ENCODE peak calls at places on chromosome 5, in seven cellular contexts. L is left lung, M is fibroblast of lung, E is HL-60, F is GM23338, Q is pancreas, T is uterus. I is an unnamed sample. For H3K27me3, the result is how much of the 10 kb centered on the place peaks cover.

GRCh38 chr5:67315802-67316103 is 119.2 kb upstream of the CD180 start:
- DNase-seq in L (no peak), M (no peak), E (no peak), F (no peak), Q (no peak), T (no peak), I (no peak)

GRCh38 chr5:176618783-176619182 is 8.8 kb upstream of the GPRIN1 start:
- DNase-seq in L (no peak), M (no peak), E (no peak), F (no peak), Q (no peak), T (no peak), I (no peak)

GRCh38 chr5:131541071-131541470 is 94.0 kb downstream of the RAPGEF6 start:
- DNase-seq in L (no peak), M (no peak), E (no peak), F (no peak), Q (no peak), T (no peak), I (no peak)

GRCh38 chr5:127229185-127229889 is 61.3 kb upstream of the MEGF10 start:
- DNase-seq in L (peak), M (peak), E (peak), F (peak), Q (peak), T (peak), I (peak)

GRCh38 chr5:14208071-14209021 is 65.2 kb downstream of the TRIO start:
- DNase-seq in L (no peak), M (peak), E (peak), F (no peak), Q (no peak), T (no peak), I (no peak)

GRCh38 chr5:167912944-167913343 is 378.5 kb upstream of the WWC1 start:
- DNase-seq in L (no peak), M (peak), E (no peak), F (peak), Q (no peak), T (no peak), I (no peak)

GRCh38 chr5:139633295-139634027 is 14.7 kb upstream of the CXXC5 start:
- DNase-seq in L (no peak), M (peak), E (peak), F (peak), Q (peak), T (peak), I (no peak)

GRCh38 chr5:116881921-116882531 is 307.4 kb upstream of the SEMA6A start:
- DNase-seq in L (no peak), M (no peak), E (no peak), F (no peak), Q (no peak), T (no peak), I (no peak)

GRCh38 chr5:16234598-16234997 is 55.0 kb upstream of the MARCHF11 start:
- DNase-seq in L (no peak), M (no peak), E (no peak), F (no peak), Q (no peak), T (no peak), I (no peak)

GRCh38 chr5:45189042-45189441 is 380.3 kb downstream of the MRPS30 start:
- DNase-seq in L (no peak), M (no peak), E (no peak), F (no peak), Q (no peak), T (no peak), I (no peak)

GRCh38 chr5:75051217-75051751 is 1.1 kb downstream of the GCNT4 start:
- DNase-seq in L (no peak), M (no peak), E (no peak), F (peak), Q (no peak), T (no peak), I (no peak)

GRCh38 chr5:134125195-134126015 is 10.9 kb downstream of the TCF7 start:
- DNase-seq in L (peak), M (peak), E (no peak), F (no peak), Q (peak), T (peak), I (peak)

GRCh38 chr5:79305706-79306105 is 69.8 kb downstream of the JMY start:
- DNase-seq in L (no peak), M (no peak), E (no peak), F (no peak), Q (no peak), T (no peak), I (no peak)

GRCh38 chr5:118450924-118451332 is 537.4 kb downstream of the DTWD2 start:
- DNase-seq in L (no peak), M (no peak), E (no peak), F (peak), Q (no peak), T (no peak), I (no peak)

GRCh38 chr5:38607396-38607795 is 51.0 kb upstream of the LIFR start:
- DNase-seq in L (no peak), M (peak), E (peak), F (no peak), Q (no peak), T (no peak), I (no peak)

GRCh38 chr5:6365977-6366590 is 12.3 kb downstream of the MED10 start:
- DNase-seq in L (no peak), M (no peak), E (peak), F (no peak), Q (no peak), T (no peak), I (no peak)

GRCh38 chr5:157172408-157172807 is 6.3 kb upstream of the GARIN3 start:
- DNase-seq in L (no peak), M (no peak), E (no peak), F (no peak), Q (no peak), T (no peak), I (no peak)

GRCh38 chr5:128216860-128217531 is 133.4 kb downstream of the SLC12A2 start:
- DNase-seq in L (no peak), M (peak), E (no peak), F (no peak), Q (no peak), T (no peak), I (peak)

GRCh38 chr5:102845041-102845440 is 89.9 kb downstream of the PAM start:
- DNase-seq in L (no peak), M (no peak), E (no peak), F (no peak), Q (no peak), T (no peak), I (no peak)

GRCh38 chr5:133641683-133642082 is 29.3 kb upstream of the FSTL4 start:
- DNase-seq in L (no peak), M (no peak), E (no peak), F (no peak), Q (no peak), T (no peak), I (no peak)

GRCh38 chr5:111251941-111252340 is 27.8 kb downstream of the CAMK4 start:
- DNase-seq in L (no peak), M (no peak), E (no peak), F (no peak), Q (no peak), T (no peak), I (no peak)

GRCh38 chr5:43020294-43020711 is 19.8 kb downstream of the ANXA2R start:
- DNase-seq in L (no peak), M (peak), E (no peak), F (peak), Q (no peak), T (no peak), I (no peak)

GRCh38 chr5:98349251-98349989 is 424.0 kb upstream of the RGMB start:
- DNase-seq in L (no peak), M (peak), E (no peak), F (peak), Q (no peak), T (no peak), I (no peak)

GRCh38 chr5:161547573-161548471 is 1.3 kb upstream of the GABRB2 start:
- DNase-seq in L (peak), M (no peak), E (peak), F (peak), Q (peak), T (no peak), I (no peak)

GRCh38 chr5:56818409-56819026 is 3.2 kb downstream of the MAP3K1 start:
- DNase-seq in L (no peak), M (peak), E (no peak), F (peak), Q (no peak), T (no peak), I (no peak)

GRCh38 chr5:122999947-123000563 is 36.5 kb downstream of the PPIC start:
- DNase-seq in L (no peak), M (peak), E (peak), F (peak), Q (peak), T (no peak), I (no peak)

GRCh38 chr5:78699565-78700143 is 51.1 kb upstream of the LHFPL2 start:
- DNase-seq in L (no peak), M (peak), E (peak), F (no peak), Q (no peak), T (no peak), I (no peak)

DNA sequence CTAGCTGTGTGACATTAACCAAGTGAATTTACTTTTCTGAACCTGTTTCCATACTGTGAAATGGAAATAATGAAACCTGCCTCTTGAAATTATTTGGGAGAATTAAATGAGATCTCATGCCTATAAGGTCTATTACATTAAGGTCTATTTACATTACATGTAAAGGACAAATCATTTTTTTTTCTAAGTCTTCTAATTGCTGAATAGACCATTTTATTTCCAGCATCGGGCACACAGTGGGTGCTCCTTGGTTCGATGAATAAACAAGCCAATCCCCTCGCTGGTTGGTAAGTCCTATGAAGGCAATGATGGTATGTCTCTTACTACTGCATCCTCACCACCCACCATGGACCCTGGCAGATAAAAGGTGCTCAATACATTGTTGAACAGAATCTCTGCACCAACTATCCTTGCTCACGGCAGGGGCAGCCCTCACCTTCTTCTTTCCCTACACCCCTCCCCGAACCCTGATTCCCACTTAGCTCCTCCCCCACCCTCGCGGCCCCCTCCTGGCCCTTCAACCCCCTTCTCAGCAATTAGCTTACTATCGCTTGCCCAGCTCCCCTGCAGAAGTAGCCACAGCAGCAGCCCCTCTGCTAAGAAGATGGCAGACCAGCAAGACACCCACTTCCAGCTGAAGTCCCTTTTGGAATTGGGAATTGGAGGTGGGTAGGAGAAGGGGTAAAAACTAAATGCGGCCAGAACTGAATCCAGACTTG is 3.0 kb downstream of the PCDH1 start:
- DNase-seq in L (no peak), M (no peak), E (no peak), F (peak), Q (no peak), T (no peak), I (peak)
- H3K27me3 ChIP-seq in L (under half), M (half or more), E (half or more), F (under half), Q (under half), T (under half), I (half or more)

GRCh38 chr5:31774779-31775178 is 135.8 kb downstream of the PDZD2 start:
- DNase-seq in L (no peak), M (no peak), E (no peak), F (no peak), Q (no peak), T (peak), I (peak)
- H3K27ac ChIP-seq in L (peak), M (no peak), E (no peak), F (no peak), Q (no peak), T (peak), I (peak)

DNA sequence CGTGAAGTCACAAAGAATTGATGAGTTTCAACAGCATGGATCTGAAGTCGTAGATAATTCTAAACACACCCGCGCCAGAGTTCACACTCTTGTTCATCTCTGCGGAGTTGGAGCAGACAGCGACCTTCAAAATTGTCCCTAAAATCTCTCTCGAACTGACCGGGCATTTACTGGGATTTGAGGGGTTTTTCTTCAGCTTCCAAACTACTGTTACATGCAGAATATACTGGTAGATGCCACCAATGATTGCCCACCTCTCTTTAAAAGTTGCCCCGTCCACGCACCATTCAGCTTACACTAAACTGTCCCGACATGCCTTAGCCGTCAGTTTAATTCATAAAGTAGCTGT is 5.2 kb upstream of the ISL1 start:
- DNase-seq in L (no peak), M (no peak), E (no peak), F (no peak), Q (no peak), T (no peak), I (no peak)
- H3K27me3 ChIP-seq in L (half or more), M (under half), E (under half), F (half or more), Q (under half), T (half or more), I (half or more)

GRCh38 chr5:40406426-40407211 is 273.1 kb upstream of the PTGER4 start:
- DNase-seq in L (no peak), M (no peak), E (peak), F (no peak), Q (no peak), T (no peak), I (no peak)
- H3K27ac ChIP-seq in L (peak), M (no peak), E (peak), F (no peak), Q (peak), T (peak), I (peak)

DNA sequence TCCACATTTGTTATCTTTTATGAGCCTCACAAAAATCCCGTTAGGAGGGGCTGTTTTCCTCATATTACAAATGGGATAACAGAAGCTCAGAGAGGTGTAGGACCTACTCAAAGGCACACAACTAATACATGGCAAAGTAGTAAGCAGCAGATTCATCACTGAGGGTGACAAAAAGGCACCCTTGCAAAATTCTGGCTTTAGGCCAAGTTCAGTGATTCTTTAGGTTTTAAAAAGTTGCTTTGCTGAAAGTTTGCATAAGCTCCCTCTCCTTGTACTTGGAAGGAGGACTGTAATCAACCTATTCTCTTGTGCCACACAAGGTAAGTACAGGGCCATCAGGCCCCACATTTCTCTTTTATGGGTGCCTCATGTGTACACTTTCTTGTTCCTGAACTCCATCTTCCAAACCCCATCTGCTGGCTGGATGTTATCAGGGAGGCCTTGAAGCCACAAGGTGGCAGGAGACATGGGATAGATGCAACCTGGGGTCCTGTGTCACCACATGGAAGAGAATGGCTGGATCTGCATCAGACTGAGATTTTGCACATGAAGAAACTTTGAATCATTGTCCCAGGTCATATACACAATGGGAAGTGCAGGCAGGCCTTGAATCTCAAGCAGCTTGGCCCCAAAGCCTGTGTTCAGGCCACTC is 311.6 kb downstream of the MSX2 start:
- DNase-seq in L (no peak), M (no peak), E (no peak), F (no peak), Q (no peak), T (no peak), I (no peak)
- H3K27me3 ChIP-seq in L (under half), M (under half), E (under half), F (under half), Q (under half), T (under half), I (under half)

I was measured in left ventricle myocardium inferior.